ENCODE peak calls at places on chromosome 11, in nine cellular contexts. B is activated naive CD4-positive, alpha-beta T cell treated with anti-CD3 and anti-CD28 coated beads, Interleukin-2, amount 50 U/mL, for 72 hours; T is amygdala; U is HTR-8/SVneo; Y is H7; G is MCF 10A; W is amniotic stem cell; V is HuH-7; K is hepatocyte. N is an unnamed sample.

GRCh38 chr11:3243880-3244279 is 11.7 kb upstream of the MRGPRE start:
- DNase-seq in G (no peak), B (no peak), K (no peak), W (no peak), T (no peak), Y (no peak), V (no peak), U (no peak), N (no peak)

GRCh38 chr11:2328656-2329354 is 27.0 kb downstream of the TSPAN32 start:
- DNase-seq in V (no peak), W (no peak), Y (no peak), T (no peak), U (no peak), B (no peak), G (no peak), K (no peak), N (no peak)

GRCh38 chr11:134474070-134474860 is 62.2 kb upstream of the B3GAT1 start:
- DNase-seq in V (no peak), Y (no peak), B (no peak), U (no peak), T (no peak), W (no peak), G (no peak), K (no peak), N (no peak)

GRCh38 chr11:119195680-119196079 is 10.4 kb downstream of the NHERF4 start:
- DNase-seq in U (no peak), Y (peak), W (peak), T (no peak), G (peak), K (peak), B (no peak), V (peak), N (no peak)

GRCh38 chr11:117823941-117824420 is 563 bp downstream of the FXYD2 start:
- DNase-seq in Y (peak), G (no peak), U (no peak), V (no peak), K (no peak), W (no peak), T (no peak), B (no peak), N (peak)

GRCh38 chr11:128394436-128395089 is 192.8 kb downstream of the ETS1 start:
- DNase-seq in W (no peak), B (no peak), U (no peak), K (no peak), G (no peak), Y (no peak), T (no peak), V (no peak), N (no peak)

GRCh38 chr11:68021167-68021787 is 9.2 kb upstream of the NDUFS8 start:
- DNase-seq in T (no peak), B (no peak), G (peak), V (peak), W (no peak), Y (peak), U (no peak), K (peak), N (no peak)

GRCh38 chr11:67631853-67632174 is 2.1 kb upstream of the NUDT8 start:
- DNase-seq in G (no peak), V (no peak), U (no peak), Y (no peak), T (no peak), B (no peak), W (no peak), K (no peak), N (no peak)

GRCh38 chr11:33649944-33650343 is 50.7 kb downstream of the C11orf91 start:
- DNase-seq in K (no peak), B (no peak), Y (no peak), T (no peak), U (no peak), W (no peak), G (no peak), V (no peak), N (no peak)

GRCh38 chr11:128926437-128927107 is 16.1 kb downstream of the TP53AIP1 start:
- DNase-seq in U (no peak), Y (peak), W (no peak), G (no peak), K (no peak), T (no peak), V (no peak), B (no peak), N (no peak)

GRCh38 chr11:104897891-104898684 is at the start of gene CASP12:
- DNase-seq in K (peak), B (no peak), U (no peak), T (no peak), Y (no peak), W (no peak), V (no peak), G (no peak), N (no peak)

GRCh38 chr11:68460741-68461283 is at the start of gene PPP6R3:
- DNase-seq in U (no peak), W (no peak), Y (peak), K (no peak), V (no peak), G (no peak), B (peak), T (no peak), N (no peak)

GRCh38 chr11:12157241-12157661 is 46.9 kb downstream of the MICAL2 start:
- DNase-seq in G (no peak), K (no peak), W (no peak), T (no peak), U (no peak), B (no peak), V (no peak), Y (no peak), N (no peak)

GRCh38 chr11:24588075-24588474 is 91.2 kb downstream of the LUZP2 start:
- DNase-seq in V (no peak), U (peak), Y (no peak), T (no peak), K (no peak), G (peak), W (peak), B (no peak), N (no peak)

GRCh38 chr11:58442136-58442535 is at the start of gene OR5B12:
- DNase-seq in T (no peak), V (no peak), K (no peak), G (no peak), Y (no peak), U (no peak), W (no peak), B (no peak), N (no peak)